ENCODE peak calls at places on chromosomes 1 and 21, in seven cellular contexts. Q is adipocyte; S is mammary epithelial cell; F is CD4-positive, alpha-beta memory T cell; M is GM23338; P is neural progenitor cell; D is astrocyte. B is an unnamed sample.

GRCh38 chr1:218330043-218330623 is 15.0 kb upstream of the TGFB2 start:
- DNase-seq in Q (peak; percentile 69), P (peak; percentile 34), S (peak; percentile 18), F (no peak), M (peak; percentile 48), D (peak; percentile 27), B (peak; percentile 37)

GRCh38 chr1:171188388-171189266 is 3.5 kb downstream of the FMO2 start:
- DNase-seq in F (peak; percentile 29), Q (peak; percentile 63), M (peak; percentile 92), S (peak; percentile 16), P (peak; percentile 59), D (peak; percentile 12), B (peak; percentile 68)

GRCh38 chr1:7893529-7894180 is 40.8 kb upstream of the UTS2 start:
- DNase-seq in P (no peak), F (no peak), Q (peak; percentile 57), M (no peak), S (no peak), D (peak; percentile 94), B (no peak)

GRCh38 chr1:185208626-185209170 is 51.7 kb downstream of the SWT1 start:
- DNase-seq in M (no peak), P (no peak), Q (no peak), D (peak; percentile 89), S (peak; percentile 65), F (no peak), B (no peak)

GRCh38 chr1:171226757-171227370 is 21.4 kb upstream of the FMO1 start:
- DNase-seq in S (peak; percentile 55), F (peak; percentile 3), D (peak; percentile 57), Q (peak; percentile 91), M (peak; percentile 91), P (peak; percentile 81), B (peak; percentile 66)

GRCh38 chr1:241356519-241357365 is at the start of gene RGS7:
- DNase-seq in D (peak; percentile 32), Q (peak; percentile 88), M (peak; percentile 75), S (peak; percentile 22), P (peak; percentile 86), F (no peak), B (peak; percentile 91)

GRCh38 chr1:24864409-24864808 is 65.7 kb downstream of the RUNX3 start:
- DNase-seq in P (peak; percentile 38), D (no peak), Q (no peak), M (peak; percentile 40), F (no peak), S (no peak), B (peak; percentile 61)

GRCh38 chr21:42379425-42380215 is 13.3 kb upstream of the TFF1 start:
- DNase-seq in M (no peak), F (no peak), D (no peak), Q (no peak), P (no peak), S (no peak), B (no peak)

GRCh38 chr1:21553116-21553926 is 44.1 kb downstream of the ALPL start:
- DNase-seq in D (peak; percentile 87), Q (peak; percentile 53), S (peak; percentile 18), M (peak; percentile 52), P (no peak), F (no peak), B (peak; percentile 77)

GRCh38 chr1:64877598-64877997 is 88.8 kb downstream of the JAK1 start:
- DNase-seq in Q (no peak), S (no peak), P (no peak), M (no peak), D (no peak), F (no peak), B (no peak)

GRCh38 chr1:7454052-7454815 is 316.9 kb upstream of the VAMP3 start:
- DNase-seq in F (no peak), D (no peak), M (peak; percentile 46), S (no peak), Q (no peak), P (peak; percentile 27), B (peak; percentile 80)

GRCh38 chr1:239232921-239233320 is 153.4 kb upstream of the CHRM3 start:
- DNase-seq in S (no peak), Q (no peak), D (no peak), F (no peak), M (peak; percentile 64), P (no peak), B (no peak)

GRCh38 chr1:9835758-9836631 is 12.2 kb upstream of the CLSTN1 start:
- DNase-seq in P (peak; percentile 83), D (no peak), F (no peak), Q (peak; percentile 15), M (peak; percentile 80), S (peak; percentile 96), B (peak; percentile 90)

GRCh38 chr1:95554408-95554807 is 320.4 kb downstream of the RWDD3 start:
- DNase-seq in P (no peak), Q (no peak), M (no peak), F (no peak), S (peak; percentile 89), D (no peak), B (no peak)
- H3K4me3 ChIP-seq in P (no peak overlapping the region), Q (no peak overlapping the region), M (no peak overlapping the region), F (no peak overlapping the region), S (no peak overlapping the region), D (no peak overlapping the region), B (no peak overlapping the region)

GRCh38 chr1:212540031-212540430 is 68.5 kb upstream of the ATF3 start:
- DNase-seq in S (no peak), F (no peak), P (no peak), D (no peak), M (no peak), Q (no peak), B (no peak)

GRCh38 chr1:212532469-212533235 is 75.9 kb upstream of the ATF3 start:
- DNase-seq in P (no peak), F (no peak), M (peak; percentile 24), D (no peak), Q (no peak), S (no peak), B (no peak)

GRCh38 chr1:212531796-212532195 is 76.8 kb upstream of the ATF3 start:
- DNase-seq in Q (no peak), M (no peak), D (no peak), S (no peak), F (no peak), P (no peak), B (no peak)

GRCh38 chr1:212537610-212538009 is 71.0 kb upstream of the ATF3 start:
- DNase-seq in F (no peak), D (no peak), M (no peak), P (no peak), Q (no peak), S (no peak), B (no peak)

DNA sequence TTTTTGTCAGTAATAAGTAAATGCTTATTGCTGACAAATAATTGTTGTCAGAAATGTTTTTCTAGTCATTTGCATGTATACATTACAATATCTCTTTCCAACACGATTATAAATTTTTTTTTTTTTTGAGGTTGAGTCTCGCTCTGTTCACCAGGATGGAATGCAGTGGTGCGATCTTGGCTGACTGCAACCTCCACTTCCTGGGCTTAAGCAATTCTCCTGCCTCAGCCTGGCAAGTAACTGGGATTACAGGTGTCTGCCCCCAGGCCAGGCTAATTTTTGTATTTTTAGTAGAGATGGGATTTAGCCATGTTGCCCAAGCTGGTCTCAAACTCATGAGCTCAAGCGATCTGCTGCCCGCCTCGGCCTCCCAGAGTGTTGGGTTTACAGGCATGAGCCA is 72.0 kb upstream of the ATF3 start:
- DNase-seq in Q (no peak), F (no peak), M (no peak), D (no peak), S (no peak), P (no peak), B (no peak)
- H3K27me3 ChIP-seq in Q (peaks cover 5% of the 10 kb centered on the region), F (no peaks in the 10 kb centered on the region), M (no peaks in the 10 kb centered on the region), D (peaks cover 8% of the 10 kb centered on the region), S (no peaks in the 10 kb centered on the region), P (no peaks in the 10 kb centered on the region), B (no peaks in the 10 kb centered on the region)

DNA sequence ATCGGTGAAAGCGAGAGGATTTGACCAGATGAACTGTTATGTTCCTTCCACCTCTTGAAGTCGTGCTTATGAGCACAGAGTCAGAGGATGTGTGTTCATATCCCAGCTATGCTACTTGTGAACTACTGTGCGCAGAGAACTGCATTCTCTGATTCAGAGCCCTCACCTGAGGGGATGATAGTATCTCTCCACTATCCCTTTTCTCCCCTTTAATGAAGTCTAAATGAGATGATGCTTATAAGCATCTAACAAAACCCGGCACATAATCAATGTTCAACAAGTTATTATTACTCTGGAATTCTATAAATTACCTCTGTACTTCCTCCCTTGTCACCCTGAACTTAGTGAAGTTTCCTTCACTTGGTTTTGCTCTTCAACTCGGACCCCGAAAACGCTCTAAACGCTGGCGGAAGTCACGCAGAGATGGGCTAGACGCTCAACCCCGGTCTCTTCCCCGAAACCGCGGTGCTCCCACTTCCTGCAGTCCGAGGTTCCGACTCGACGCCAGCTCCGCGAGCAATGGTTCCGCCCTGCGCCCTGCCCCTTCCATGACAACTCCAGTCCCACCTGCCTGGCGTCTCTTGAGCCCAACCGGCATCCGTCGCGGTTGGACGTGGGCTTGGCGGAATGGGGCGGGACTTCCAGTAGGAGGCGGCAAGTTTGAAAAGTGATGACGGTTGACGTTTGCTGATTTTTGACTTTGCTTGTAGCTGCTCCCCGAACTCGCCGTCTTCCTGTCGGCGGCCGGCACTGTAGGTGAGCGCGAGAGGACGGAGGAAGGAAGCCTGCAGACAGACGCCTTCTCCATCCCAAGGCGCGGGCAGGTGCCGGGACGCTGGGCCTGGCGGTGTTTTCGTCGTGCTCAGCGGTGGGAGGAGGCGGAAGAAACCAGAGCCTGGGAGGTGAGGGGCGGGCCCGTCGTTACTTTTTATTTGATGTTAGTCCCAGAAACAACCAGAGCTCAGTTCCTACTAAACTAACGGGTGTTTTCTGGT is at the start of gene NUF2:
- DNase-seq in S (peak; percentile 98), D (peak; percentile 99), M (peak; percentile 99), Q (peak; percentile 99), F (peak; percentile 97), P (peak; percentile 98), B (peak; percentile 89)
- H3K36me3 ChIP-seq in S (no peaks in the 10 kb centered on the region), D (peaks cover 9% of the 10 kb centered on the region), M (no peaks in the 10 kb centered on the region), Q (peaks cover 4% of the 10 kb centered on the region), F (no peaks in the 10 kb centered on the region), P (no peaks in the 10 kb centered on the region), B (peaks cover 3% of the 10 kb centered on the region)

GRCh38 chr1:157139125-157139524 is 930 bp upstream of the ETV3 start:
- DNase-seq in D (no peak), M (no peak), Q (no peak), F (no peak), P (no peak), S (no peak), B (no peak)
- H3K4me3 ChIP-seq in D (peak overlapping the region; percentile 99), M (peak overlapping the region; percentile 83), Q (peak overlapping the region; percentile 93), F (peak overlapping the region; percentile 85), P (peak overlapping the region; percentile 93), S (peak overlapping the region; percentile 96), B (peak overlapping the region; percentile 91)

DNA sequence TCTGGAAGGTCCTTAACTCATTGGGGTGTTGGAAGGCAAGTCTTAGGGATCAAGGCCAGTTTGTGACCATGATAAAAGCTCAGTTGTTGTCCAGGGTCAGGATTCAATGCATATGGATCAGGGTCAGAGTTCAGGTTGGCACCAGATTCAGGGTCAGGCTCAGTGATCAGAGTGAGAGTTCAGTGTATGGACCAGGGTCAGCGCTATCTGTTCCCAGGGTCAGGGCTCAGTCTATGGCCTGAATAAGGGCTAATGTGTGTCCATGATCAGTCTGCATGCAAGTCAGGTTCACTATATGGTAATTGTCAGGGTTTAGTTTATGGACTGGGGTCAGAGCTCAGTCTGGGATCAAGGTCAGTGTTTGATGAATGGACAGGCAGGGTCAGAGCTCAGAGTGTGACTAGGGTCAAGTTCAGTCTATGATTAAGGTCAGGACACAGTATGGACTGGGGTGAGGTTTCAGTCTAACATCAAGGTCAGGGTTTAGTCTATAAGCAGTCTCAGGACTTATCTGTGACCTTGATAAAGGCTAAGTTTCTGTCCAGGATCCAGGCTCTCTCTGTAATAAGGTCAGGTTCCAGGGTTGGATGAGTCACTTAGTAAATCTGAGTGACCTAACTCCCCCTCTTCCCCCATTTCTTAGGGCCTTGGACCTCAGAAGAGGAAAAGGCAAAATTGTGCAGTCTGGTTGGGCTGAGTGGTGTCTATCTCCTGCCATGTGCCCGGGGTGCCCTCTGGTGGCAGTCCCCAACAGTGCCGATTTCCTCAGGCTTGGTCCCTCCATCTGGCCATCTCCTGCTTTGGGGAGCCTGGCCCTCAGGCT is 23.8 kb downstream of the KNCN start:
- DNase-seq in Q (peak; percentile 92), M (peak; percentile 90), P (peak; percentile 89), F (peak; percentile 61), S (peak; percentile 52), D (no peak), B (peak; percentile 91)
- H3K27me3 ChIP-seq in Q (peaks cover 65% of the 10 kb centered on the region), M (peaks cover 100% of the 10 kb centered on the region), P (peaks cover 100% of the 10 kb centered on the region), F (no peaks in the 10 kb centered on the region), S (no peaks in the 10 kb centered on the region), D (peaks cover 39% of the 10 kb centered on the region), B (peaks cover 80% of the 10 kb centered on the region)

B was measured in H7.